ENCODE peak calls at places on chromosomes 3 and 15, in seven cellular contexts. U, Y, S, Q, N, J and O are unnamed samples.

GRCh38 chr3:193780810-193781472 is 187.9 kb downstream of the OPA1 start:
- DNase-seq in U (peak), Y (peak), S (peak), Q (peak), N (peak), J (no peak), O (peak)

GRCh38 chr3:86990171-86990733 is 697 bp downstream of the VGLL3 start:
- DNase-seq in U (no peak), Y (no peak), S (no peak), Q (peak), N (peak), J (no peak), O (no peak)

GRCh38 chr3:154517404-154517803 is 87.4 kb upstream of the GPR149 start:
- DNase-seq in U (no peak), Y (no peak), S (no peak), Q (no peak), N (no peak), J (no peak), O (no peak)

GRCh38 chr15:53644681-53645080 is 114.8 kb downstream of the WDR72 start:
- DNase-seq in U (no peak), Y (no peak), S (no peak), Q (no peak), N (no peak), J (no peak), O (no peak)

GRCh38 chr3:44914936-44915335 is 40.5 kb downstream of the TGM4 start:
- DNase-seq in U (no peak), Y (no peak), S (peak), Q (peak), N (no peak), J (no peak), O (no peak)

GRCh38 chr15:81749667-81750360 is 296.0 kb downstream of the MEX3B start:
- DNase-seq in U (no peak), Y (no peak), S (no peak), Q (no peak), N (no peak), J (no peak), O (no peak)

GRCh38 chr3:95815828-95816227 is 998.6 kb upstream of the EPHA6 start:
- DNase-seq in U (no peak), Y (no peak), S (no peak), Q (no peak), N (no peak), J (no peak), O (no peak)

GRCh38 chr3:10023587-10024310 is 2.5 kb upstream of the FANCD2 start:
- DNase-seq in U (no peak), Y (no peak), S (no peak), Q (no peak), N (no peak), J (no peak), O (no peak)

GRCh38 chr3:157160652-157161480 is 919 bp upstream of the CCNL1 start:
- DNase-seq in U (no peak), Y (peak), S (peak), Q (peak), N (no peak), J (no peak), O (peak)

GRCh38 chr3:40719660-40720287 is 195.0 kb downstream of the ZNF621 start:
- DNase-seq in U (no peak), Y (peak), S (peak), Q (no peak), N (peak), J (no peak), O (no peak)

GRCh38 chr3:126468028-126468891 is 7.4 kb downstream of the ZXDC start:
- DNase-seq in U (no peak), Y (no peak), S (no peak), Q (no peak), N (no peak), J (no peak), O (no peak)

GRCh38 chr15:92915766-92916435 is 15.8 kb downstream of the CHD2 start:
- DNase-seq in U (no peak), Y (no peak), S (no peak), Q (no peak), N (no peak), J (no peak), O (no peak)

GRCh38 chr15:64892850-64893403 is 18.8 kb upstream of the ANKDD1A start:
- DNase-seq in U (no peak), Y (no peak), S (no peak), Q (no peak), N (no peak), J (peak), O (no peak)

GRCh38 chr15:70358011-70358819 is 260.5 kb upstream of the TLE3 start:
- DNase-seq in U (no peak), Y (no peak), S (no peak), Q (no peak), N (no peak), J (no peak), O (no peak)

GRCh38 chr3:43736558-43736995 is 45.8 kb downstream of the ABHD5 start:
- DNase-seq in U (no peak), Y (no peak), S (no peak), Q (no peak), N (no peak), J (no peak), O (no peak)

GRCh38 chr15:71366926-71367325 is 251.7 kb downstream of the THSD4 start:
- DNase-seq in U (no peak), Y (peak), S (no peak), Q (no peak), N (no peak), J (no peak), O (no peak)

GRCh38 chr15:39919396-39919739 is 698 bp downstream of the GPR176 start:
- DNase-seq in U (no peak), Y (no peak), S (no peak), Q (no peak), N (no peak), J (no peak), O (no peak)

GRCh38 chr3:44227622-44228021 is 14.1 kb upstream of the TOPAZ1 start:
- DNase-seq in U (no peak), Y (no peak), S (no peak), Q (no peak), N (no peak), J (no peak), O (no peak)

GRCh38 chr3:197749601-197750395 is at the start of gene FYTTD1:
- DNase-seq in U (peak), Y (peak), S (peak), Q (peak), N (peak), J (no peak), O (peak)

GRCh38 chr3:123067689-123068226 is 933 bp downstream of the PDIA5 start:
- DNase-seq in U (no peak), Y (no peak), S (peak), Q (no peak), N (no peak), J (no peak), O (no peak)

GRCh38 chr15:82128401-82129143 is 82.8 kb upstream of the MEX3B start:
- DNase-seq in U (no peak), Y (no peak), S (no peak), Q (no peak), N (no peak), J (no peak), O (no peak)

GRCh38 chr3:180142041-180142440 is 105.3 kb upstream of the PEX5L start:
- DNase-seq in U (no peak), Y (no peak), S (no peak), Q (no peak), N (no peak), J (no peak), O (no peak)

GRCh38 chr3:148214695-148215094 is 483.0 kb upstream of the AGTR1 start:
- DNase-seq in U (no peak), Y (no peak), S (no peak), Q (no peak), N (no peak), J (no peak), O (no peak)

GRCh38 chr15:90883971-90884718 is at the start of gene FES:
- DNase-seq in U (no peak), Y (no peak), S (no peak), Q (no peak), N (peak), J (no peak), O (no peak)

GRCh38 chr3:15629860-15630597 is 28.5 kb downstream of the BTD start:
- DNase-seq in U (peak), Y (peak), S (peak), Q (peak), N (no peak), J (peak), O (peak)

DNA sequence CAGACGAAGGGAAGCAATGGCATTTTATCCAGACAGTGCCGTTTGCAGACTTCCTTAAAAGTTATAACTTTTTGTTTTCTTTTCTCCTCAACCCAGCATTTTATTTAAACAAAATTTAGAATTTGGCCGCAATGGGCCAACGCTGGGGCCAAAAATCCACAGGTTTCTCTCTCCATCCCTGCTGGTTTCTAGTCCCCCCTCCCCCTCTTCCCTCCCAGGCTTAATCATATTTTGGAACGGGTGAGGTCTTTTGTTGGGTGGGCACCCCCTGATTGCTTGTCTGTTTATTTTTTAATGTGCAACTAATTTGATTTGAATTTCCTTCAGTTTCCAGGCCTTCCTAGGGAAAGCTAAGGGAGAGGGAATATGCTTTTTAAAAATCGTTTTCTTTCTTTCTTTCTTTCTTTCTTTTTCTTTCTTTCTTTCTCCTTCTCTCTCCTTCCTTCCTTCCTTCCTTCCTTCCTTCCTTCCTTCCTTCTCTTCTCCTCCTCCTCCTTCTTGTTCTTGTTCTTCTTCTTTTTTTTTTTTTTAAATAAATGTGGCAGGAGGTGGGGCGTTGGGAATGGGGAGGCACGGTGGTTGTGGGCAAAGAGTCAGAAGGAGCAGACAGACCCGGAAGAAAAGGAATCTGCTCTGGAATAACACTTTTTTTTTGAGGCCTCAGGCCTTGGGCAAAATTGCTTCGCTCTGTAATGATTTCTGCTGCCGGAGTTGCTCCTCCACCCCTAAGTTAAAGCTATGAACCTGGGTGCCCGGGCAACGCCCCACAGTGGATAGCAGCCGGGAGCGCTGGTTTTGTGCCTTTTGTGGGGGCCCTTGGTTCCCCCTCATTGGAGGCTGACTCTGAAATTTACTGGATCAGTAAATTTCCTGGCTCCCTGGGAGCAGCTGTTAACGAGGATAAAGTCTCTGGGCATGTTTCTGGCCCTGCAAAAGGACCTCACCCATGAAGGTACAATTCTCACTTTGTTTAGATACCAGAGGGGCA is 1.9 kb downstream of the FNDC3B start:
- DNase-seq in U (no peak), Y (no peak), S (no peak), Q (peak), N (no peak), J (no peak), O (no peak)
- TF ChIP-seq TAF1 in U (no peak), Y (no peak), S (no peak), Q (no peak), N (no peak), J (no peak), O (no peak)

DNA sequence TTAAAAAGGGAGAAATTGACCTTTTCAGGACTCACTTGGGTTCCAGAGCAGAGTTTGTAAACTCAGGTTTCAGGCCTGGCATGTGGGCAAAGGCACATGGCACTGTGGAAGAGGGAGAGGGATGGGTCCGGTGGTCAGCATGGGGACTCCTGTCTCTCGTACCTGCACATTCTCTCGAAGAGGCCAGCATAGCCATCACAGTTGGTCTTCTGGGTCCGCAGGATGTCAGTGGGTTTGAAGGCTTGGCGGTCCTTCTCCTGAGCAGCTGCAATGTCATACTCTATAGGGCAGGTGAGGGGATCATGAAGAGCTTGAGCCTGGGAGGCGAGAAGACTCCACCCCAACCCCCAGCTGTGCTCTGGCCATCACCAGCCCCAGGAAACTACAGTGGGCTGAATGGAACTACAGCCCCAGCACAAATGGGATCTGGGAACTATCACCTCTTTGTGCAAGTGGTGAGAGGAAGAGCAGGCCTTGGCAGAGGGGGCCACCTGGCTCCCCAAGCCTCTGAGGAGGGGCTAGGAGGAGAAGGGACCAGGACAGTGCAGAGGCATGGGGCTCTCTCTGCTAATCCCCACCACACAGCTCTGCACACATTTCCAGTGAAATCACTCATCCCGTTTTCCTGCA is 31.7 kb downstream of the KY start:
- DNase-seq in U (no peak), Y (no peak), S (no peak), Q (no peak), N (peak), J (no peak), O (no peak)
- TF ChIP-seq POLR2AphosphoS5 in U (no peak), Y (no peak), S (no peak), Q (no peak), N (no peak), J (no peak), O (no peak)

GRCh38 chr3:48141225-48142137 is 46.7 kb downstream of the CDC25A start:
- DNase-seq in U (no peak), Y (no peak), S (no peak), Q (no peak), N (no peak), J (no peak), O (no peak)

GRCh38 chr3:48143567-48143966 is 44.6 kb downstream of the CDC25A start:
- DNase-seq in U (no peak), Y (no peak), S (no peak), Q (no peak), N (no peak), J (no peak), O (no peak)

GRCh38 chr3:48143977-48144376 is 44.2 kb downstream of the CDC25A start:
- DNase-seq in U (no peak), Y (no peak), S (no peak), Q (no peak), N (no peak), J (no peak), O (no peak)

GRCh38 chr3:48140284-48140683 is 47.9 kb downstream of the CDC25A start:
- DNase-seq in U (no peak), Y (no peak), S (no peak), Q (no peak), N (no peak), J (no peak), O (no peak)

DNA sequence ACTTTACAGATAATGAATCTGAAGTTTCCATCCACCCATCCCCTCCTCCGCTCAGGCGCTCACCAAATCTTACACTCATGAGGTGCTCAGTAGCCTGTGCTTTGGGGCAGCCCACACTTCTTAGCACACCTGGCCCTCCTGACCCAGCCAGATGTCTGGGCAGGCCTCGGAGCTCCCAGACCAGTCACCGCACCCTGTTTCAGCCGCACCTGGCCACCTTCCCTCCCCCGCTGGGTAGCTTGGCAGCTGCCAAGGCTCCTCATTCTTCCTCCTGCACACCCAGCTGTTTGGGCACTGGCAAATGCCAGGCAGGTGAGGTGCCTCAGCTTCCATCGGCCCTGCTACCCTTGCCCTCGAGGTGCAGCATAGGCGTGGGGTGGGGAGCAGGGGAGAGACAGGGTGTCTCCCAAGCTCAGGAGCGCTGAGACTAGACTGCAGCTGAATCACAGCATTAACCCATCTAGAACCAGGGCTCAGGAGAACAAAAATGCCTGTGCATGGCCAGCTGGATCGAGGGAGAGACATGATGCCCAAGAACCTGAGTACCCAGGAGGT is 45.8 kb downstream of the CDC25A start:
- DNase-seq in U (no peak), Y (no peak), S (no peak), Q (no peak), N (no peak), J (no peak), O (no peak)
- TF ChIP-seq TAF1 in U (no peak), Y (no peak), S (no peak), Q (no peak), N (no peak), J (no peak), O (no peak)

GRCh38 chr3:54356299-54357037 is 234.1 kb downstream of the CACNA2D3 start:
- DNase-seq in U (no peak), Y (no peak), S (no peak), Q (no peak), N (no peak), J (no peak), O (no peak)
- TF ChIP-seq POLR2AphosphoS5 in U (no peak), Y (no peak), S (no peak), Q (no peak), N (no peak), J (no peak), O (no peak)